ENCODE peak calls at places on chromosomes 1 and 21, in nine cellular contexts. B is IMR-90, M is prostate gland, L is breast epithelium, R is hepatocyte, P is thoracic aorta, H is A549, W is heart left ventricle, O is pancreas. C is an unnamed sample.

GRCh38 chr1:229410692-229411433 is 23.0 kb downstream of the ACTA1 start:
- DNase-seq in P (peak; percentile 56), O (peak; percentile 80), L (no peak), B (peak; percentile 49), H (peak; percentile 66), M (peak; percentile 25), R (peak; percentile 87), W (peak; percentile 80), C (no peak)

GRCh38 chr1:20496241-20496661 is 10.2 kb upstream of the CAMK2N1 start:
- DNase-seq in O (no peak), H (no peak), B (peak; percentile 82), M (no peak), W (no peak), R (no peak), P (no peak), L (no peak), C (no peak)

GRCh38 chr1:25784575-25785051 is 15.4 kb upstream of the SELENON start:
- DNase-seq in O (no peak), L (no peak), H (no peak), W (peak; percentile 64), R (no peak), P (no peak), B (peak; percentile 60), M (no peak), C (no peak)

GRCh38 chr1:234611799-234612351 is 1.9 kb upstream of the IRF2BP2 start:
- DNase-seq in H (no peak), P (no peak), O (peak; percentile 55), B (no peak), L (peak; percentile 65), M (no peak), W (peak; percentile 37), R (peak; percentile 72), C (no peak)

GRCh38 chr1:15617874-15618684 is 821 bp downstream of the DDI2 start:
- DNase-seq in R (peak; percentile 56), L (peak; percentile 43), M (peak; percentile 42), O (no peak), B (no peak), H (no peak), P (peak; percentile 14), W (no peak), C (no peak)

GRCh38 chr1:200153277-200154055 is 126.0 kb downstream of the NR5A2 start:
- DNase-seq in M (no peak), P (no peak), B (no peak), R (no peak), L (no peak), O (no peak), H (no peak), W (no peak), C (no peak)

GRCh38 chr1:45679123-45679522 is 7.2 kb downstream of the GPBP1L1 start:
- DNase-seq in O (peak; percentile 32), P (no peak), W (no peak), H (no peak), B (peak; percentile 2), M (no peak), R (no peak), L (no peak), C (no peak)

GRCh38 chr1:171901245-171901644 is 59.9 kb downstream of the DNM3 start:
- DNase-seq in M (no peak), R (no peak), B (no peak), H (no peak), O (no peak), P (no peak), W (no peak), L (no peak), C (no peak)

GRCh38 chr1:111814305-111814628 is 58.6 kb downstream of the DDX20 start:
- DNase-seq in B (no peak), H (no peak), L (no peak), W (no peak), P (no peak), R (no peak), M (no peak), O (no peak), C (no peak)

GRCh38 chr1:91707890-91708218 is 178.1 kb downstream of the TGFBR3 start:
- DNase-seq in B (no peak), W (no peak), L (no peak), P (no peak), M (no peak), O (no peak), H (no peak), R (no peak), C (no peak)

GRCh38 chr1:46173361-46173856 is 1.5 kb upstream of the TSPAN1 start:
- DNase-seq in L (no peak), B (peak; percentile 61), H (no peak), R (peak; percentile 54), O (no peak), P (no peak), M (no peak), W (peak; percentile 45), C (no peak)

GRCh38 chr1:155636397-155637153 is 26.6 kb downstream of the MSTO1 start:
- DNase-seq in L (no peak), M (no peak), O (no peak), W (no peak), B (no peak), R (no peak), P (no peak), H (no peak), C (no peak)
- H3K9me3 ChIP-seq in L (no peaks in the 10 kb centered on the region), M (no peaks in the 10 kb centered on the region), O (no peaks in the 10 kb centered on the region), W (no peaks in the 10 kb centered on the region), B (peaks cover 1% of the 10 kb centered on the region), R (no peaks in the 10 kb centered on the region), P (no peaks in the 10 kb centered on the region), H (no peaks in the 10 kb centered on the region), C (no peaks in the 10 kb centered on the region)

DNA sequence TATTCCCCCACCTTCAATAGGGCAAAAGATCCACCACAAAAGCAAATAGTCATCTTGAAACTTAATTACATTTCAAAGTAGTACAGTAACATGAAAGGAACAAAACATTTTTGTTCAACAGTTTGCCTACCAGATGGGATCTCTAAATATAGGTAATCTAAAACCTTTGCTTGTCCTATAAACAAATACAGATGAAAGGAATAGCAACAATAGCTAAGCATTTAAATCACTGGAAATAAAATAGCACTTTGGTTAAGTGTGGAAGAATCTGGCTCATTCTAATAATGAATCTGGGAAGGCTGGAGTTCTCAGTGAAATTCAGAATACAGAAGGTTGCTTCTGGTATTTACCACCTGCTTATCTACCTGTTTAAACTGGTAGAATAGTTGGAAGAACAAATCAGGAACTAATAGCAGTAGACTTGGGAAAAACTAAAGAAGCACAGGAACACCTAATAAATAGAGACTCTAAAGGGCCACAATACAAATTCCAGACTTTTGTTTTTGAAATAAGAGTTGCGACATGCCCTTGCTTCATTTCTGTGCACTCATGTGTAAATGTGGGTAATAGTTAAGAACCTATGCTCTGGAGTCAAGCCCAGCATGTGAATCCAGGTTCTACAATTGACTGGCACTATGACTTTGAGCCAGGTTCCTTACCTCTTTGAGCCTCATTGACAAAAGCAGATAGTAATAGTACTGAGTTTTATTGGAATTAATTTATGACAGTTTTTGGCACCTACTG is 2.3 kb upstream of the LYPLAL1 start:
- DNase-seq in M (no peak), B (peak; percentile 24), O (no peak), P (no peak), H (no peak), L (no peak), R (no peak), W (no peak), C (no peak)
- H3K4me1 ChIP-seq in M (peaks cover 5% of the 10 kb centered on the region), B (peaks cover 6% of the 10 kb centered on the region), O (peaks cover 9% of the 10 kb centered on the region), P (peaks cover 20% of the 10 kb centered on the region), H (peaks cover 19% of the 10 kb centered on the region), L (peaks cover 5% of the 10 kb centered on the region), R (peaks cover 20% of the 10 kb centered on the region), W (peaks cover 12% of the 10 kb centered on the region), C (peaks cover 6% of the 10 kb centered on the region)

GRCh38 chr21:14076143-14076806 is 134.5 kb downstream of the LIPI start:
- DNase-seq in R (no peak), W (no peak), O (no peak), P (no peak), B (no peak), L (no peak), H (no peak), M (no peak), C (no peak)
- H3K9me3 ChIP-seq in R (no peaks in the 10 kb centered on the region), W (no peaks in the 10 kb centered on the region), O (no peaks in the 10 kb centered on the region), P (peaks cover 12% of the 10 kb centered on the region), B (peaks cover 10% of the 10 kb centered on the region), L (peaks cover 24% of the 10 kb centered on the region), H (no peaks in the 10 kb centered on the region), M (no peaks in the 10 kb centered on the region), C (no peaks in the 10 kb centered on the region)

GRCh38 chr1:245485996-245486395 is 331.2 kb downstream of the KIF26B start:
- DNase-seq in L (no peak), W (no peak), P (no peak), H (no peak), B (no peak), R (no peak), M (no peak), O (no peak), C (no peak)

GRCh38 chr1:245493029-245493428 is 338.2 kb downstream of the KIF26B start:
- DNase-seq in P (no peak), W (no peak), O (no peak), L (no peak), M (no peak), H (no peak), B (no peak), R (no peak), C (no peak)

GRCh38 chr1:245484176-245484575 is 329.4 kb downstream of the KIF26B start:
- DNase-seq in P (no peak), M (no peak), R (no peak), B (no peak), O (no peak), H (no peak), W (no peak), L (no peak), C (no peak)

GRCh38 chr1:245488346-245489110 is 333.7 kb downstream of the KIF26B start:
- DNase-seq in B (no peak), H (no peak), W (no peak), P (no peak), R (no peak), M (no peak), O (no peak), L (no peak), C (no peak)

GRCh38 chr1:245489838-245490237 is 335.1 kb downstream of the KIF26B start:
- DNase-seq in P (no peak), M (peak; percentile 58), O (no peak), W (no peak), L (no peak), H (no peak), R (no peak), B (no peak), C (no peak)
- H3K4me1 ChIP-seq in P (no peaks in the 10 kb centered on the region), M (no peaks in the 10 kb centered on the region), O (no peaks in the 10 kb centered on the region), W (no peaks in the 10 kb centered on the region), L (no peaks in the 10 kb centered on the region), H (no peaks in the 10 kb centered on the region), R (no peaks in the 10 kb centered on the region), B (no peaks in the 10 kb centered on the region), C (peaks cover 3% of the 10 kb centered on the region)

DNA sequence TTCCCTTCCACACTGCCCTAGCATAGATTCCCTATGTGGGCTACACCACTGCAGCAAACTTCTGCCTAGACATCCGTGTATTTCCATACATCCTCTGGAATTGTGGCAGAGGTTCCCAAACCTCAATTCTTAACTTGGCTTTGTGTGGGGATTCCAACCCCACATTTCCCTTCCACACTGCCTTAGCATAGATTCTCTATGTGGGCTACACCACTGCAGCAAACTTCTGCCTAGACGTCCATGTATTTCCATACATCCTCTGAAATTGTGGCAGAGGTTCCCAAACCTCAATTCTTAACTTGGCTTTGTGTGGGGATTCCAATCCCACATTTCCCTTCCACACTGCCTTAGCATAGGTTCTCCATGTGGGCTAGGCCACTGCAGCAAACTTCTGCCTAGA is 31.4 kb downstream of the ZNF670 start:
- DNase-seq in L (no peak), O (no peak), R (no peak), H (no peak), P (no peak), B (no peak), M (no peak), W (no peak), C (no peak)
- H3K9me3 ChIP-seq in L (peaks cover 67% of the 10 kb centered on the region), O (no peaks in the 10 kb centered on the region), R (peaks cover 37% of the 10 kb centered on the region), H (peaks cover 71% of the 10 kb centered on the region), P (peaks cover 37% of the 10 kb centered on the region), B (peaks cover 42% of the 10 kb centered on the region), M (no peaks in the 10 kb centered on the region), W (no peaks in the 10 kb centered on the region), C (no peaks in the 10 kb centered on the region)

GRCh38 chr1:230863449-230863848 is 4.9 kb downstream of the C1orf198 start:
- DNase-seq in L (peak; percentile 90), B (no peak), H (no peak), R (peak; percentile 48), M (peak; percentile 88), O (peak; percentile 56), W (no peak), P (no peak), C (no peak)
- H3K4me1 ChIP-seq in L (peaks cover 49% of the 10 kb centered on the region), B (peaks cover 41% of the 10 kb centered on the region), H (peaks cover 19% of the 10 kb centered on the region), R (peaks cover 34% of the 10 kb centered on the region), M (no peaks in the 10 kb centered on the region), O (peaks cover 25% of the 10 kb centered on the region), W (peaks cover 60% of the 10 kb centered on the region), P (peaks cover 77% of the 10 kb centered on the region), C (no peaks in the 10 kb centered on the region)